ENCODE peak calls at places on chromosome 13, in seven cellular contexts. O, T, P, W, I, F and C are unnamed samples.
A peak's percentile ranks its signal among the peaks of the same experiment; 100 is the strongest.

GRCh38 chr13:111937763-111938375 is 129.1 kb upstream of the SOX1 start:
- DNase-seq in O (no peak), T (no peak), P (no peak), W (peak; percentile 24), I (no peak), F (no peak), C (no peak)

GRCh38 chr13:112733661-112734379 is 44.0 kb downstream of the ATP11A start:
- DNase-seq in O (no peak), T (peak; percentile 50), P (no peak), W (no peak), I (peak; percentile 58), F (no peak), C (no peak)

GRCh38 chr13:102700088-102701031 is 5.5 kb upstream of the METTL21C start:
- DNase-seq in O (no peak), T (no peak), P (no peak), W (no peak), I (no peak), F (no peak), C (no peak)

GRCh38 chr13:28438598-28439334 is 56.2 kb downstream of the FLT1 start:
- DNase-seq in O (no peak), T (no peak), P (no peak), W (no peak), I (no peak), F (no peak), C (no peak)

GRCh38 chr13:30486230-30487074 is 20.7 kb upstream of the HMGB1 start:
- DNase-seq in O (no peak), T (no peak), P (no peak), W (peak; percentile 49), I (no peak), F (no peak), C (no peak)

GRCh38 chr13:82330499-82330898 is 1551.8 kb downstream of the SLITRK1 start:
- DNase-seq in O (peak; percentile 29), T (peak; percentile 2), P (no peak), W (no peak), I (no peak), F (no peak), C (peak; percentile 23)

GRCh38 chr13:43196171-43196611 is 172.8 kb downstream of the DNAJC15 start:
- DNase-seq in O (no peak), T (no peak), P (no peak), W (no peak), I (peak; percentile 70), F (no peak), C (no peak)

GRCh38 chr13:21522130-21522529 is 63.0 kb upstream of the ZDHHC20 start:
- DNase-seq in O (no peak), T (no peak), P (no peak), W (no peak), I (no peak), F (no peak), C (no peak)

GRCh38 chr13:114119196-114119595 is 13.2 kb downstream of the RASA3 start:
- DNase-seq in O (peak; percentile 30), T (no peak), P (no peak), W (no peak), I (peak; percentile 65), F (no peak), C (no peak)

GRCh38 chr13:105611424-105611823 is 924.0 kb downstream of the EFNB2 start:
- DNase-seq in O (no peak), T (no peak), P (no peak), W (no peak), I (no peak), F (no peak), C (no peak)
- TF ChIP-seq JUND in O (no peak), T (no peak), P (no peak), W (peak; percentile 47), I (no peak), F (no peak), C (no peak)

GRCh38 chr13:69935043-69935442 is 172.6 kb upstream of the ATXN8OS start:
- DNase-seq in O (peak; percentile 5), T (no peak), P (peak; percentile 52), W (no peak), I (peak; percentile 9), F (no peak), C (no peak)
- TF ChIP-seq JUND in O (no peak), T (no peak), P (no peak), W (no peak), I (no peak), F (no peak), C (no peak)

DNA sequence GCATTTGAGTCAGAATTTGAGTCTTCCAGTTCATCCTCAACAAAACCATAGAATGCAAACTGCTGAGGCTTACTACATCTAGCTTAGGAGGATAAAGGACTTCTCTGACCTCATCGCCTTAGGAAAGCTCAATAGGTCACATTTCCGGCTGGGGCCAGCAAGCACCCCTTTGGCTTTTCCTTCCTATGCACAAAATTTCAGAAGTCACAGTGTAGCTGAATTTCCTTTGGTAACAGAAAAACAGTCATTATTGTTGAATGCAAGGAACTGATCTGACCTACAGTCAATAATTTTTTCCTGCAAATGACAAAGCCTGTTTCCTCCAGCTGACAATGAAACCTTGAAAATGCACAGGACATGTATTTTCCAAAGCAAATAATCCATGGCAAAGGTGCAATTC is 32.8 kb upstream of the LRCH1 start:
- DNase-seq in O (no peak), T (no peak), P (no peak), W (no peak), I (no peak), F (no peak), C (no peak)
- TF ChIP-seq JUND in O (no peak), T (no peak), P (no peak), W (no peak), I (no peak), F (no peak), C (no peak)

DNA sequence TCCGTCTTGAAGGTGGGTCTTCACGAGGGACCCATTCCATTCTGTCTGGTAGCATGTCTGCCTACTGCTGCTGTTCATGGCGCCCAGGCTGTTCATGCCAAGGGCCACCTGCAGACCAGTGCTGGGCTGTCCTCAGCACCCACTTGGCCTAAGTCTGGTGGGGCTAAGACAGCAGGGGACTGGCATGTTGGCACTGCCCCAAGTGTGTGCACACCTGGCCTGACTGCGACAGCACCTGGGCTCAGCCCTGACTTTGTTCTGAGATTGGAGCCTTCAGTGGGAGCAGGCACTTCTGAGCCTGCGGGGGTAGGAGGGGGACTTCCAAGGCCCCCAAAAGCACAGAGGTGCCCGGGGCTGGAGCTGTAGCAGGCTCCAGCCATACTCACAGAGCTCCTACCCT is 250.8 kb upstream of the EDNRB start:
- DNase-seq in O (no peak), T (no peak), P (no peak), W (no peak), I (no peak), F (no peak), C (no peak)
- TF ChIP-seq JUND in O (no peak), T (no peak), P (no peak), W (no peak), I (no peak), F (no peak), C (no peak)

DNA sequence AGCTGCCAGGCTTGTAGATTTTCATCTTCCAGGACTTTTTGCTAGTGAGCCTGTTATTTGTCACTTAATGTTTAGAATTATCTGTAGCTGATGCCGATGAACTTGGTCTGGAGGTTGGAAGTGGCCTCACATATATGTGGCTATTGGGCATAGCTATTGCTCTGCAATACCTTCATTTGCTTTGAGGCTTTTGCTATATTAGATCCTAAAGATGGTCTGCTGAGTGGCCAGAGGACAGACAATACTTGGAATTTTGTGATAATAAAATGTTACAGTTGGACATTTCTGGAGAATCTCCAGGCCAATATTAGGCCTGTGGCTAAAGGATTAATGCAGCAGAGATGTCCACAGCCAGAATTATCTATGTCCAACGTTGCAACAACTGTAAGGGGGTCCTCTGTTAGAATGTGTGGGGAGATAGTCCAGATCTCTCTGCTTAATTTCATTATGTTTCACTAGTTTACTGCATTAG is 222.3 kb downstream of the GPC5 start:
- DNase-seq in O (no peak), T (no peak), P (no peak), W (no peak), I (peak; percentile 57), F (no peak), C (no peak)
- TF ChIP-seq JUND in O (no peak), T (no peak), P (no peak), W (no peak), I (no peak), F (no peak), C (no peak)

GRCh38 chr13:73171926-73172325 is 113.1 kb downstream of the KLF5 start:
- DNase-seq in O (no peak), T (no peak), P (no peak), W (no peak), I (no peak), F (no peak), C (no peak)
- TF ChIP-seq JUND in O (no peak), T (no peak), P (no peak), W (no peak), I (no peak), F (no peak), C (no peak)